ENCODE peak calls at places on chromosomes 16 and 17, in four cellular contexts. A is foreskin fibroblast, M is PC-3, G is osteocyte. D is an unnamed sample.

GRCh38 chr16:12903325-12904040 is 2.1 kb downstream of the SHISA9 start:
- DNase-seq in A (no peak), M (no peak), G (no peak), D (no peak)

GRCh38 chr17:81870155-81870977 is 771 bp downstream of the ARHGDIA start:
- DNase-seq in A (peak), M (peak), G (no peak), D (no peak)

GRCh38 chr16:56277040-56277439 is 85.8 kb downstream of the GNAO1 start:
- DNase-seq in A (no peak), M (peak), G (no peak), D (no peak)

GRCh38 chr16:9976641-9977040 is 205.6 kb downstream of the GRIN2A start:
- DNase-seq in A (no peak), M (no peak), G (no peak), D (no peak)

GRCh38 chr17:46872421-46872820 is 21.0 kb downstream of the WNT9B start:
- DNase-seq in A (no peak), M (no peak), G (no peak), D (no peak)

GRCh38 chr17:6577686-6578263 is 21.4 kb upstream of the PITPNM3 start:
- DNase-seq in A (no peak), M (peak), G (no peak), D (peak)

GRCh38 chr16:50025544-50025931 is 513 bp downstream of the CNEP1R1 start:
- DNase-seq in A (no peak), M (peak), G (no peak), D (no peak)

GRCh38 chr17:4604111-4604644 is 19.8 kb downstream of the SMTNL2 start:
- DNase-seq in A (peak), M (no peak), G (peak), D (peak)

GRCh38 chr17:58235821-58236220 is 2.6 kb upstream of the LPO start:
- DNase-seq in A (no peak), M (no peak), G (no peak), D (no peak)

GRCh38 chr16:80569440-80570105 is 28.8 kb downstream of the DYNLRB2 start:
- DNase-seq in A (peak), M (peak), G (no peak), D (peak)

GRCh38 chr16:57299009-57299718 is 14.7 kb upstream of the PLLP start:
- DNase-seq in A (peak), M (peak), G (no peak), D (no peak)

GRCh38 chr17:53629188-53629587 is 193.5 kb upstream of the KIF2B start:
- DNase-seq in A (no peak), M (no peak), G (no peak), D (no peak)

GRCh38 chr16:24507959-24508358 is 31.4 kb upstream of the RBBP6 start:
- DNase-seq in A (no peak), M (no peak), G (no peak), D (no peak)

GRCh38 chr16:12235110-12235509 is 258.6 kb downstream of the SNX29 start:
- DNase-seq in A (no peak), M (no peak), G (no peak), D (no peak)

GRCh38 chr16:68907297-68907999 is 64.1 kb downstream of the TANGO6 start:
- DNase-seq in A (no peak), M (no peak), G (no peak), D (no peak)

GRCh38 chr16:82298472-82298871 is 128.4 kb upstream of the MPHOSPH6 start:
- DNase-seq in A (no peak), M (no peak), G (no peak), D (no peak)

GRCh38 chr17:58969156-58969555 is 137.5 kb downstream of the TRIM37 start:
- DNase-seq in A (no peak), M (no peak), G (no peak), D (no peak)

GRCh38 chr16:73717266-73718057 is 579.2 kb upstream of the PSMD7 start:
- DNase-seq in A (no peak), M (no peak), G (no peak), D (no peak)

GRCh38 chr17:35051579-35052239 is 11.8 kb downstream of the RFFL start:
- DNase-seq in A (no peak), M (no peak), G (no peak), D (no peak)

GRCh38 chr16:84959784-84960417 is 51.4 kb downstream of the ZDHHC7 start:
- DNase-seq in A (no peak), M (no peak), G (no peak), D (no peak)

GRCh38 chr17:5399767-5400166 is 19.7 kb downstream of the NUP88 start:
- DNase-seq in A (no peak), M (peak), G (no peak), D (no peak)

GRCh38 chr16:68367034-68367433 is 56.2 kb downstream of the PRMT7 start:
- DNase-seq in A (no peak), M (peak), G (no peak), D (no peak)

GRCh38 chr16:69709456-69710084 is 16.8 kb downstream of the NQO1 start:
- DNase-seq in A (peak), M (peak), G (no peak), D (peak)

GRCh38 chr17:8643855-8644506 is 13.5 kb upstream of the MYH10 start:
- DNase-seq in A (no peak), M (no peak), G (no peak), D (no peak)

GRCh38 chr16:87713469-87714229 is 52.1 kb downstream of the KLHDC4 start:
- DNase-seq in A (no peak), M (no peak), G (no peak), D (no peak)

GRCh38 chr17:74599023-74599399 is 6.9 kb upstream of the CD300LD start:
- DNase-seq in A (no peak), M (no peak), G (no peak), D (no peak)

GRCh38 chr16:2470603-2471015 is 488 bp upstream of the NTN3 start:
- DNase-seq in A (no peak), M (peak), G (no peak), D (peak)

GRCh38 chr17:38890410-38890746 is 20.5 kb downstream of the LASP1 start:
- DNase-seq in A (no peak), M (no peak), G (no peak), D (no peak)

GRCh38 chr17:77882481-77883212 is 75.9 kb upstream of the TNRC6C start:
- DNase-seq in A (no peak), M (no peak), G (no peak), D (no peak)

GRCh38 chr16:84742561-84743200 is 42.9 kb downstream of the USP10 start:
- DNase-seq in A (no peak), M (no peak), G (no peak), D (no peak)

GRCh38 chr17:76152580-76152979 is 11.5 kb upstream of the FOXJ1 start:
- DNase-seq in A (no peak), M (no peak), G (no peak), D (no peak)

GRCh38 chr17:76240461-76241204 is at the start of gene RNF157:
- DNase-seq in A (peak), M (peak), G (no peak), D (no peak)

GRCh38 chr17:3888343-3889171 is 4.3 kb downstream of the CAMKK1 start:
- DNase-seq in A (peak), M (peak), G (no peak), D (peak)

GRCh38 chr17:15380447-15380846 is 39.0 kb upstream of the TEKT3 start:
- DNase-seq in A (no peak), M (no peak), G (no peak), D (no peak)

GRCh38 chr16:56401482-56401881 is 23.9 kb downstream of the AMFR start:
- DNase-seq in A (no peak), M (peak), G (no peak), D (no peak)

GRCh38 chr17:64229815-64230550 is 33.1 kb downstream of the TEX2 start:
- DNase-seq in A (no peak), M (no peak), G (no peak), D (no peak)

GRCh38 chr17:64234961-64235360 is 28.1 kb downstream of the TEX2 start:
- DNase-seq in A (no peak), M (no peak), G (no peak), D (no peak)

GRCh38 chr17:64231567-64232141 is 31.4 kb downstream of the TEX2 start:
- DNase-seq in A (no peak), M (no peak), G (no peak), D (peak)

GRCh38 chr17:64232466-64233262 is 30.4 kb downstream of the TEX2 start:
- DNase-seq in A (no peak), M (no peak), G (no peak), D (no peak)

GRCh38 chr17:64230551-64231408 is 32.3 kb downstream of the TEX2 start:
- DNase-seq in A (peak), M (peak), G (no peak), D (peak)
- TF ChIP-seq CTCF in A (peak), M (no peak), G (peak), D (peak)

GRCh38 chr16:48330847-48331204 is 54.4 kb downstream of the SIAH1 start:
- DNase-seq in A (no peak), M (no peak), G (no peak), D (no peak)

GRCh38 chr16:48330133-48330846 is 54.9 kb downstream of the SIAH1 start:
- DNase-seq in A (no peak), M (no peak), G (no peak), D (no peak)

GRCh38 chr16:48334325-48334724 is 50.9 kb downstream of the SIAH1 start:
- DNase-seq in A (no peak), M (no peak), G (no peak), D (no peak)

GRCh38 chr16:48335961-48336360 is 49.3 kb downstream of the SIAH1 start:
- DNase-seq in A (peak), M (no peak), G (no peak), D (no peak)

DNA sequence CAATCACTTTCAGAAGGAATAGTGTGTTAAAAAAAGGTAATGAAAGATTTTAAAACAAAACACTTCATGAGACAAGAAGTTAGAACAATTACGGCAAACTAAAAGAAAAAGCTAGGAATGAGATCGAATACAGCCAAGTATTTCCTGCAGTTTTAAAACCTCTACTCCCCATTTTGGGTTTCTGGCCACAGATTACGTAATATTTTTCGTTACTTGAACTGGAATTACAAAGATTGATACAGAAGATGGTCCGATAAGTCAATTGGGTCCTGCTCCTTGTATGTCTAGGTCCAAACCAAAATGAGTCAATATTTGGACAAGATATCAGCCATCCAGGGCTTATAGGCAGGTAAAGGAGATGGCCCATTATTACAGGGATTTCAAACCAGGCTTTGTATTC is 52.2 kb downstream of the SIAH1 start:
- DNase-seq in A (no peak), M (no peak), G (no peak), D (no peak)
- TF ChIP-seq CTCF in A (no peak), M (no peak), G (no peak), D (no peak)

DNA sequence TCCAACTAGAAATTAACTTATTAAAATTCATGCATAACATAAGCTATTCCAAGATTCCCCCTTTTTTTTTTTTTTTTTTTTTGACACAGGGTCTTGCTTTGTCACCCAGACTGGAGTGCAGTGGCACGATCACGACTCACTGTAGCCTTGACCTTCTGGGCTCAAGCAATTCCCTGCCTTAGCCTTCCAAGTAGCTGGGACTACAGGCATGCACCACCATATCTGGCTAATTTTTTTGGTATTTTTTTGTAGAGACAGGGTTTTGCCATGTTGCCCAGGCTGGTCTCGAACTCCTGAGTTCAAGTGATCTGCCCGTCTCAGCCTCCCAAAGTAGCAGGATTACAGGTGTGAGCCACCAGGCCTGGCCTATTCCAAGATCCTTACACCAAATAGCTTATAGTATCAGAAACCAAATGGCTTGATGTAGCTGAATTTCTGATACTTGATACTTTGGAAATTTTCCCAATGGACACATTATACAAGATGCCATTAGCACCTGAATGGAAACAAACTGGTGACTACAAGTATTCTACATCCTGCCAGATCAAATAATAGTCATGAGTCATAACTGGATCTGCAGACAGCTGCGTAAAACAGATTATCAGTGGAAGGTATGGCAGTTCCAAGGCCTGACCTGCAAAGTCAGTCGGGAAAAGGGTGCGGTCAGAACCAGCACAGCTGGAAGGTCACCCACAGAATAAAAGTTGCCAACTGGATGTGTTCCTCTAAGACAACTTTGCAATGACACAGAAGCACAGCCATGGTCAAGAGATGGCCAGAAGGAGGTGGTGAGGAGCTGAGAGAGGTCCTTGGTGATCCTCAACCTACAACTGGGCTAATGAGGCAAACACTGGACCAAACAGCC is 14.5 kb downstream of the TUBG1 start:
- DNase-seq in A (no peak), M (peak), G (no peak), D (peak)
- TF ChIP-seq CTCF in A (no peak), M (peak), G (no peak), D (peak)

GRCh38 chr17:36185416-36185815 is 9.0 kb upstream of the TBC1D3B start:
- DNase-seq in A (no peak), M (no peak), G (no peak), D (no peak)

GRCh38 chr17:36188891-36189306 is 7.7 kb downstream of the CCL3L1 start:
- DNase-seq in A (no peak), M (no peak), G (peak), D (no peak)

GRCh38 chr17:36183811-36184765 is 7.7 kb upstream of the TBC1D3B start:
- DNase-seq in A (no peak), M (no peak), G (no peak), D (no peak)

GRCh38 chr17:36182176-36183000 is 6.0 kb upstream of the TBC1D3B start:
- DNase-seq in A (no peak), M (no peak), G (peak), D (no peak)

GRCh38 chr17:36183001-36183810 is 6.8 kb upstream of the TBC1D3B start:
- DNase-seq in A (peak), M (peak), G (peak), D (no peak)
- TF ChIP-seq CTCF in A (no peak), M (no peak), G (peak), D (no peak)